ENCODE peak calls at places on chromosomes 3 and 15, in seven cellular contexts. A is NCI-H1436, D is anterior cingulate cortex, J is lower leg skin, M is AG08395, F is astrocyte of the hippocampus, L is fibroblast of gingiva. H is an unnamed sample.

GRCh38 chr3:152196782-152197181 is 71.9 kb upstream of the MBNL1 start:
- DNase-seq in A (no peak), D (no peak), J (no peak), M (no peak), F (no peak), L (no peak), H (no peak)

GRCh38 chr3:12817341-12817705 is 20.8 kb downstream of the CAND2 start:
- DNase-seq in A (no peak), D (no peak), J (no peak), M (no peak), F (no peak), L (no peak), H (no peak)

GRCh38 chr3:41404601-41405000 is 205.3 kb downstream of the CTNNB1 start:
- DNase-seq in A (no peak), D (no peak), J (no peak), M (no peak), F (no peak), L (no peak), H (no peak)

GRCh38 chr15:57220220-57220619 is 156.1 kb upstream of the CGNL1 start:
- DNase-seq in A (no peak), D (no peak), J (no peak), M (peak; percentile 42), F (no peak), L (peak; percentile 88), H (no peak)

GRCh38 chr3:49007771-49008528 is 759 bp downstream of the WDR6 start:
- DNase-seq in A (peak; percentile 78), D (peak; percentile 72), J (peak; percentile 98), M (peak; percentile 95), F (peak; percentile 94), L (peak; percentile 92), H (peak; percentile 77)

GRCh38 chr15:78695849-78696248 is 54.8 kb upstream of the CHRNB4 start:
- DNase-seq in A (no peak), D (no peak), J (peak; percentile 61), M (no peak), F (no peak), L (no peak), H (no peak)

GRCh38 chr15:82538961-82539689 is 1.1 kb downstream of the RPS17 start:
- DNase-seq in A (no peak), D (no peak), J (no peak), M (no peak), F (peak; percentile 28), L (no peak), H (no peak)

GRCh38 chr15:68580026-68580882 is 1.5 kb downstream of the CORO2B start:
- DNase-seq in A (no peak), D (no peak), J (no peak), M (no peak), F (no peak), L (no peak), H (peak; percentile 58)

GRCh38 chr15:40046721-40047412 is 7.9 kb upstream of the SRP14 start:
- DNase-seq in A (no peak), D (no peak), J (no peak), M (peak; percentile 66), F (peak; percentile 43), L (no peak), H (no peak)

GRCh38 chr3:113677745-113678144 is 18.7 kb downstream of the USF3 start:
- DNase-seq in A (no peak), D (no peak), J (no peak), M (no peak), F (no peak), L (no peak), H (no peak)

GRCh38 chr3:129723558-129724324 is 117.3 kb upstream of the PLXND1 start:
- DNase-seq in A (no peak), D (no peak), J (no peak), M (peak; percentile 77), F (peak; percentile 76), L (peak; percentile 96), H (peak; percentile 50)

GRCh38 chr3:171282041-171282440 is 178.2 kb downstream of the TNIK start:
- DNase-seq in A (no peak), D (no peak), J (no peak), M (peak; percentile 40), F (peak; percentile 61), L (peak; percentile 52), H (peak; percentile 60)

H was measured in G401.